ENCODE peak calls at places on chromosomes 5 and 9, in ten cellular contexts. X, F, K, V, Y, W, J, R, P and D are unnamed samples.
A peak's percentile ranks its signal among the peaks of the same experiment; 100 is the strongest.

GRCh38 chr5:10856646-10857332 is 95.8 kb upstream of the DAP start:
- DNase-seq in X (peak; percentile 71), J (no peak), K (peak; percentile 14), Y (no peak), P (peak; percentile 90), R (peak; percentile 73), W (peak; percentile 42), V (peak; percentile 16), F (peak; percentile 92), D (no peak)

GRCh38 chr5:159616967-159617366 is 286.7 kb upstream of the IL12B start:
- DNase-seq in X (no peak), K (no peak), W (no peak), R (no peak), P (no peak), Y (no peak), J (no peak), V (no peak), F (no peak), D (no peak)

GRCh38 chr9:131707677-131708612 is 31.9 kb downstream of the RAPGEF1 start:
- DNase-seq in K (peak; percentile 61), Y (peak; percentile 72), P (no peak), R (peak; percentile 31), V (peak; percentile 60), F (no peak), W (peak; percentile 56), X (no peak), J (no peak), D (no peak)

GRCh38 chr9:135666534-135667402 is 3.7 kb downstream of the LCN9 start:
- DNase-seq in J (peak; percentile 3), X (no peak), F (no peak), Y (no peak), V (no peak), W (no peak), K (no peak), P (peak; percentile 61), R (no peak), D (no peak)

GRCh38 chr5:12704955-12705354 is 800.7 kb upstream of the CTNND2 start:
- DNase-seq in P (no peak), K (no peak), X (no peak), V (no peak), J (no peak), R (no peak), W (no peak), F (no peak), Y (no peak), D (no peak)

GRCh38 chr9:81759680-81760215 is 70.4 kb upstream of the TLE1 start:
- DNase-seq in R (no peak), Y (no peak), P (no peak), W (no peak), F (no peak), J (no peak), V (no peak), X (no peak), K (peak; percentile 85), D (no peak)

GRCh38 chr5:32471784-32472183 is 27.2 kb upstream of the ZFR start:
- DNase-seq in X (no peak), F (no peak), W (no peak), K (peak; percentile 12), J (no peak), V (peak; percentile 13), R (no peak), Y (no peak), P (no peak), D (no peak)

GRCh38 chr5:179840321-179840720 is 18.3 kb downstream of the MRNIP start:
- DNase-seq in Y (no peak), J (no peak), P (no peak), X (no peak), V (no peak), K (no peak), F (no peak), R (no peak), W (no peak), D (no peak)

GRCh38 chr9:95171001-95171400 is 146.5 kb downstream of the FANCC start:
- DNase-seq in V (no peak), W (no peak), J (no peak), K (no peak), Y (no peak), R (no peak), X (no peak), F (no peak), P (no peak), D (no peak)

GRCh38 chr5:138685052-138685755 is 68.0 kb upstream of the CTNNA1 start:
- DNase-seq in J (no peak), K (no peak), W (no peak), R (no peak), Y (no peak), X (no peak), V (no peak), P (no peak), F (no peak), D (no peak)

GRCh38 chr5:77958642-77959315 is 182.6 kb upstream of the TBCA start:
- DNase-seq in F (no peak), X (no peak), W (no peak), K (no peak), V (no peak), Y (no peak), P (no peak), R (no peak), J (no peak), D (no peak)

GRCh38 chr5:149586708-149587318 is 5.5 kb downstream of the ARHGEF37 start:
- DNase-seq in R (no peak), K (no peak), Y (no peak), J (no peak), F (no peak), V (no peak), P (no peak), W (no peak), X (no peak), D (no peak)

GRCh38 chr5:128701301-128701700 is 163.3 kb upstream of the FBN2 start:
- DNase-seq in R (no peak), W (no peak), J (no peak), Y (no peak), V (no peak), X (no peak), K (no peak), P (no peak), F (no peak), D (no peak)

DNA sequence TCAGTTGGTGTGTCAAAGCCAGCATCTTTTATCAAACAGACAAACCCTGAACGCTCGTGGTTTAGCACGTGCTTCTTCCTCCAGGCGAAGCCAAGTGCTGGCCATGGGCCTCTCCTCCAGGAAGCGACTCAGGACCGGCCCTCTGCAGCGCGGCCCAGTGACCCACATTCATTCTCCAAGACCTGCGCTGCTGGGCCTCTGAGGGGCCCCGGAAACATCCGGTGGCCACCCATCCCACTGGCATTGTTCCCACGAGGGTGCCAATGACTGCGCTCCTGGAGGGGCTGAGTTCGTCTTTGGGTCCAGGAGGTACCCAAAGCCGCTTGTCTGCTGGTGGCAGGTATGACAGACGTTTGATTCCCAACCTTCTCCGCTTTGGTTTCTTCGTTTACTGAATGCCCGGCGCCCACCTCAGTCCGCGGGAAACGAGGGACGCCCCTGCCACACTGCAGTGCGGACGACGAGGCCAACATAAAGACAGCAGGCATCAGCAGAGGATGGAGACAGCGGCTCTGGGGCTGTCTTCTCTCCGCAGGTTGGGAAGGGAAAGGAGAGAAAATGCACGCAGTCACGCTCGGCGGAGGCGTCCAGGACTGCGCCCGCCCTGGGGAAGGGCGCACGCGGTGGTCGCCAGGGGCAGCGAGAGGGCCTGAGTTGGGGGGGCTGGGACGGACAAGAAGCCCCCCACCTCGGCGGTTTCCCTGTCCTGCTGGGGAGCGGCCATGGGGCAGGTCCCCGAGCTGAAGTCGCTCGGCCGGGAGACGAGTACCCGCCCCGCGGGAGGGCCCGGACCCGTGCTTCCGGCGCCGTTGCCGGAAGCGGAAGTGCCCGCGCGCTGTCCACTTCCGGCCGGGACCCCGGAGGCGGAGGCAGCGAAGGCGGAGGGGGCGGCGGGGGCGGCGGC is at the start of gene EXOC3:
- DNase-seq in J (no peak), W (peak; percentile 77), Y (peak; percentile 86), X (peak; percentile 78), F (peak; percentile 81), R (peak; percentile 96), V (peak; percentile 82), K (peak; percentile 75), P (peak; percentile 96), D (peak; percentile 78)
- TF ChIP-seq EP300 in J (peak; percentile 57), W (no peak), Y (no peak), X (no peak), F (no peak), R (no peak), V (no peak), K (no peak), P (no peak), D (no peak)

GRCh38 chr5:156186760-156187159 is 140.2 kb upstream of the SGCD start:
- DNase-seq in W (no peak), V (no peak), Y (no peak), X (no peak), F (no peak), J (no peak), P (no peak), R (no peak), K (peak; percentile 82), D (no peak)
- TF ChIP-seq EP300 in W (no peak), V (no peak), Y (no peak), X (no peak), F (no peak), J (no peak), P (no peak), R (no peak), K (peak; percentile 81), D (no peak)

GRCh38 chr5:56669534-56670483 is 145.5 kb upstream of the MAP3K1 start:
- DNase-seq in J (no peak), R (no peak), K (no peak), Y (peak; percentile 74), V (peak; percentile 71), F (peak; percentile 47), P (no peak), W (peak; percentile 83), X (no peak), D (no peak)

GRCh38 chr5:56668996-56669395 is 146.4 kb upstream of the MAP3K1 start:
- DNase-seq in R (no peak), X (no peak), F (no peak), W (no peak), V (no peak), J (no peak), P (no peak), Y (no peak), K (no peak), D (no peak)

GRCh38 chr5:56673171-56673570 is 142.2 kb upstream of the MAP3K1 start:
- DNase-seq in F (no peak), R (no peak), K (no peak), Y (no peak), W (no peak), X (no peak), V (no peak), J (no peak), P (no peak), D (no peak)

GRCh38 chr5:56671571-56671970 is 143.8 kb upstream of the MAP3K1 start:
- DNase-seq in F (no peak), K (no peak), P (no peak), R (no peak), Y (no peak), X (no peak), J (no peak), W (no peak), V (no peak), D (no peak)

GRCh38 chr5:56670916-56671315 is 144.4 kb upstream of the MAP3K1 start:
- DNase-seq in P (no peak), J (no peak), V (no peak), Y (no peak), F (no peak), W (no peak), R (no peak), K (no peak), X (no peak), D (no peak)
- TF ChIP-seq EP300 in P (no peak), J (no peak), V (no peak), Y (no peak), F (no peak), W (no peak), R (no peak), K (no peak), X (no peak), D (no peak)

GRCh38 chr5:181200816-181201215 is 4.2 kb downstream of the TRIM7 start:
- DNase-seq in P (no peak), R (no peak), K (no peak), J (no peak), W (no peak), V (no peak), X (no peak), Y (no peak), F (no peak), D (no peak)
- TF ChIP-seq EP300 in P (no peak), R (no peak), K (no peak), J (no peak), W (no peak), V (no peak), X (no peak), Y (no peak), F (no peak), D (no peak)